ENCODE peak calls at places on chromosomes 12 and 14, in five cellular contexts. W, Y, A, L and C are unnamed samples.

GRCh38 chr12:45887544-45887943 is 102.8 kb downstream of the SCAF11 start:
- DNase-seq in W (no peak), L (no peak), A (no peak), Y (no peak), C (peak)

GRCh38 chr14:105343194-105343593 is 28.6 kb downstream of the PACS2 start:
- DNase-seq in W (no peak), A (no peak), Y (no peak), L (peak), C (no peak)

GRCh38 chr14:28412076-28412475 is 354.5 kb upstream of the FOXG1 start:
- DNase-seq in L (no peak), A (no peak), W (no peak), Y (no peak), C (no peak)

GRCh38 chr14:104688755-104689619 is at the start of gene INF2:
- DNase-seq in W (peak), A (peak), L (peak), Y (peak), C (peak)

GRCh38 chr14:94480809-94481208 is 4.8 kb upstream of the SERPINA9 start:
- DNase-seq in A (no peak), L (no peak), W (no peak), Y (no peak), C (no peak)

GRCh38 chr12:111462134-111462821 is 56.6 kb downstream of the SH2B3 start:
- DNase-seq in L (peak), Y (no peak), W (no peak), A (no peak), C (no peak)

GRCh38 chr14:104705340-104706047 is 16.1 kb downstream of the INF2 start:
- DNase-seq in A (no peak), Y (no peak), L (peak), W (no peak), C (peak)

GRCh38 chr12:57765698-57766463 is 997 bp downstream of the CYP27B1 start:
- DNase-seq in L (no peak), W (no peak), A (no peak), Y (no peak), C (no peak)

GRCh38 chr12:112370156-112370555 is 12.1 kb downstream of the HECTD4 start:
- DNase-seq in A (no peak), Y (no peak), L (peak), W (peak), C (no peak)

GRCh38 chr12:70443274-70443673 is 77.2 kb downstream of the KCNMB4 start:
- DNase-seq in L (no peak), Y (no peak), W (peak), A (no peak), C (no peak)

GRCh38 chr12:101738920-101739665 is at the start of gene SYCP3:
- DNase-seq in Y (no peak), W (no peak), A (no peak), L (no peak), C (no peak)

GRCh38 chr12:105992849-105993740 is 145.7 kb downstream of the NUAK1 start:
- DNase-seq in W (peak), Y (no peak), L (peak), A (no peak), C (peak)

GRCh38 chr14:54211562-54212308 is 185.1 kb upstream of the CDKN3 start:
- DNase-seq in W (peak), A (no peak), L (peak), Y (no peak), C (peak)

GRCh38 chr12:67663121-67663520 is 14.6 kb downstream of the DYRK2 start:
- DNase-seq in Y (no peak), L (peak), W (peak), A (no peak), C (no peak)

GRCh38 chr12:127642208-127642607 is 624.8 kb upstream of the TMEM132C start:
- DNase-seq in A (no peak), L (no peak), Y (no peak), W (no peak), C (peak)

GRCh38 chr14:73714656-73715081 is 485 bp upstream of the PNMA1 start:
- DNase-seq in Y (no peak), L (peak), W (no peak), A (no peak), C (no peak)

GRCh38 chr12:112408621-112409020 is 784 bp downstream of the RPL6 start:
- DNase-seq in W (peak), Y (no peak), A (no peak), L (no peak), C (no peak)

GRCh38 chr14:61527325-61528100 is 167.8 kb upstream of the HIF1A start:
- DNase-seq in L (peak), A (no peak), Y (no peak), W (peak), C (peak)

GRCh38 chr12:78584695-78585094 is 279.9 kb upstream of the SYT1 start:
- DNase-seq in A (peak), W (peak), Y (no peak), L (peak), C (peak)

GRCh38 chr12:68406134-68406576 is 74.0 kb upstream of the MDM1 start:
- DNase-seq in Y (no peak), A (peak), W (peak), L (peak), C (peak)

GRCh38 chr12:102429755-102430154 is 50.6 kb downstream of the IGF1 start:
- DNase-seq in Y (no peak), L (no peak), A (no peak), W (no peak), C (no peak)

GRCh38 chr12:101045486-101046474 is 164.3 kb downstream of the SLC5A8 start:
- DNase-seq in Y (no peak), L (peak), W (no peak), A (no peak), C (no peak)

GRCh38 chr14:52553002-52553670 is 500 bp downstream of the GPR137C start:
- DNase-seq in W (peak), Y (no peak), A (peak), L (no peak), C (peak)

GRCh38 chr14:29741909-29742401 is 185.7 kb downstream of the PRKD1 start:
- DNase-seq in L (peak), A (no peak), W (peak), Y (no peak), C (no peak)

GRCh38 chr12:106211973-106212372 is 35.8 kb downstream of the CKAP4 start:
- DNase-seq in L (no peak), W (no peak), Y (no peak), A (no peak), C (no peak)

GRCh38 chr14:90344920-90345557 is 13.3 kb upstream of the NRDE2 start:
- DNase-seq in W (no peak), A (no peak), Y (no peak), L (peak), C (no peak)

GRCh38 chr12:810635-811415 is 58.4 kb downstream of the WNK1 start:
- DNase-seq in L (peak), W (no peak), Y (no peak), A (no peak), C (no peak)

GRCh38 chr12:2613674-2614073 is 181.1 kb upstream of the FKBP4 start:
- DNase-seq in L (peak), Y (no peak), A (no peak), W (peak), C (no peak)

GRCh38 chr14:105481886-105482454 is 4.7 kb upstream of the CRIP1 start:
- DNase-seq in L (peak), A (peak), Y (no peak), W (peak), C (peak)

GRCh38 chr12:57049890-57050289 is at the start of gene MYO1A:
- DNase-seq in A (no peak), L (peak), Y (peak), W (peak), C (peak)

GRCh38 chr12:68612245-68612644 is 1.5 kb downstream of the RAP1B start:
- DNase-seq in A (no peak), L (peak), Y (no peak), W (peak), C (no peak)

GRCh38 chr12:62194616-62195015 is 65.6 kb upstream of the USP15 start:
- DNase-seq in A (no peak), L (no peak), Y (no peak), W (no peak), C (no peak)

GRCh38 chr12:131092911-131093901 is 139.5 kb downstream of the ADGRD1 start:
- DNase-seq in A (no peak), W (no peak), Y (no peak), L (no peak), C (no peak)

GRCh38 chr12:29818925-29819324 is 35.2 kb upstream of the TMTC1 start:
- DNase-seq in Y (no peak), W (no peak), A (no peak), L (no peak), C (no peak)

GRCh38 chr14:90796319-90796718 is 19.9 kb downstream of the TTC7B start:
- DNase-seq in Y (no peak), A (no peak), W (no peak), L (no peak), C (no peak)

GRCh38 chr12:67710582-67710981 is 62.0 kb downstream of the DYRK2 start:
- DNase-seq in Y (no peak), W (peak), A (no peak), L (peak), C (no peak)

DNA sequence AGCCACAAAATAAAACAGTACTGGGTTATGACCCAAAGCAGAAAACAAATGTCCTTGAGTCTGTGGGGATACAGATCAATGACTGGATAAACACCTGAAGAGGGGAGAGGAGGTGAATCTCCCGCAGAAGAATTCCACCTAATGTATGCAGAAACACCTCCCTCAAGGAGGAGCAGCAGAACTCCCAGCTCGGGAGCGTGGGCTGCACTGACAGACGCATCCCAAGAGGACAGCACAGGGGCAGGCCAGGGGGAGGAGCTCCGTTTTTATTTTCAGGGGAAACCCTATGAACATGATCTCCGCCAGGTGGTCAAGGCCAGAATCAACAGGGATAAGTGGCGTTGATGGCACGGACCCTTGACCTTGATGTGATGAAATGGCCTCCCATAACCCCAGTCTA is 41.8 kb upstream of the PPP2R5C start:
- DNase-seq in A (no peak), W (no peak), Y (no peak), L (no peak), C (peak)
- H2BK5ac ChIP-seq in A (no peak), W (no peak), Y (no peak), L (no peak), C (no peak)

GRCh38 chr12:6384499-6385436 is 806 bp downstream of the LTBR start:
- DNase-seq in L (no peak), A (no peak), Y (no peak), W (no peak), C (no peak)

GRCh38 chr12:6386038-6386437 is 2.1 kb downstream of the LTBR start:
- DNase-seq in A (no peak), Y (no peak), W (no peak), L (no peak), C (no peak)

GRCh38 chr12:6386522-6386921 is 2.6 kb downstream of the LTBR start:
- DNase-seq in A (no peak), W (peak), Y (no peak), L (no peak), C (no peak)

GRCh38 chr12:6382371-6382770 is 1.6 kb upstream of the LTBR start:
- DNase-seq in Y (no peak), W (no peak), L (no peak), A (no peak), C (no peak)

GRCh38 chr12:6383572-6384498 is at the start of gene LTBR:
- DNase-seq in W (peak), A (peak), Y (no peak), L (peak), C (peak)
- H2BK5ac ChIP-seq in W (no peak), A (peak), Y (peak), L (peak), C (peak)

DNA sequence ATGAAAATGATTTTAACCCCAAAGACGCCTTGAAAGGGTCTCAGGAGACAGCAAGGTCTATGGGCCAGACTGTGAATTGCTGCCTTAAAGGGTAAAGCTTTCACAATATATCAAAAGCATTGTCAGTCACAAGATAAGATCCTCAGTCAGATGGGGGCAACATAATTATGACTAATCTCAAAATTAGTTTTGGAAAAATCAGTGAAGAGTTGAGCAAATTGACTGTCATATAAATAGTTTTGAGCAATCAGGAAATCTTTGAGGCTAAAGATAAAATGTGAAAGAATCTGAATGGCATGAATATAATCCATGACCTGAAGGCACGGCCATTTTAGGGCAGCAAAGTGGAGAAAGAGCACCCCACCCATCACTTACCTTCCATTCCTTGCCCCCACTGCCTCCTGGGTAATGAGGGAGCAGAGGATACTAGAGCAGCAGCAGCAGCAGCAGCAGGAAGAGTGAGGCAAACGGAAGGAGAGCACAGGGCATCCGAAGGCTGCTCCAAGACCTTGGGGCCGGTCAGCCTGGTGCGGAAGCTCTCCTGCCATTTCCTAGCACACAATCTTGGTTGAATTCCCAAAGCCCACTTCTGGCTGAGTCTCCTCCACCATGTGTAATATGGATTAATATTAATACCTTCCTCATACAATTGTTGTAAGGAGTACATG is 7.0 kb downstream of the STON2 start:
- DNase-seq in A (no peak), Y (no peak), W (no peak), L (no peak), C (peak)
- H2BK5ac ChIP-seq in A (no peak), Y (no peak), W (no peak), L (no peak), C (no peak)

GRCh38 chr12:115227137-115227615 is 543.2 kb upstream of the TBX3 start:
- DNase-seq in L (peak), Y (no peak), W (peak), A (no peak), C (peak)

GRCh38 chr12:115222220-115222619 is 538.2 kb upstream of the TBX3 start:
- DNase-seq in A (no peak), Y (no peak), L (no peak), W (no peak), C (peak)

GRCh38 chr12:115225845-115226244 is 541.9 kb upstream of the TBX3 start:
- DNase-seq in W (no peak), A (no peak), L (no peak), Y (no peak), C (no peak)

GRCh38 chr12:115224031-115224430 is 540.1 kb upstream of the TBX3 start:
- DNase-seq in A (no peak), Y (peak), L (no peak), W (no peak), C (no peak)

GRCh38 chr12:115223322-115223721 is 539.3 kb upstream of the TBX3 start:
- DNase-seq in W (peak), A (no peak), L (peak), Y (no peak), C (no peak)
- H2BK5ac ChIP-seq in W (no peak), A (no peak), L (no peak), Y (no peak), C (no peak)

GRCh38 chr12:125171267-125171666 is 106.0 kb downstream of the AACS start:
- DNase-seq in Y (no peak), W (no peak), A (no peak), L (no peak), C (no peak)
- H2BK5ac ChIP-seq in Y (no peak), W (no peak), A (no peak), L (no peak), C (no peak)

GRCh38 chr12:13099910-13100609 is 3.4 kb downstream of the GSG1 start:
- DNase-seq in A (no peak), L (no peak), Y (no peak), W (peak), C (no peak)
- H2BK5ac ChIP-seq in A (peak), L (peak), Y (no peak), W (no peak), C (no peak)

GRCh38 chr14:64438181-64438839 is 27.0 kb upstream of the AKAP5 start:
- DNase-seq in L (peak), A (no peak), Y (no peak), W (peak), C (peak)
- H2BK5ac ChIP-seq in L (peak), A (no peak), Y (no peak), W (peak), C (no peak)

DNA sequence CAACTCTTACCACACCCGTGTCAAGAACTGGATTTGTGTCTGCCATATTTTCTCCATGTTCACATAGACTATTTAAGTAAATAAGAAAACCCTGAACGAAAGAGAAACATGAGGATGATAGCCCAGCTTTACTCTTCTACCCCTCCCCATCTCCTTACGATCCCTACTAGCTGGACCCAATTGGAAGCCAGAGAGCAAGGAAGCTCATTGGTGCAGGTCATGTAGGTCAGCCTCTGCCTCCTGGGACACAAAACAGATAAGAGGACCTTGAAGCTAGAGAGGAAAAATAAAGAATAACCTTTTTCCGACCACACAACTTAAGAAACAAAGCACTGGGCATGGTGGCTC is 124.6 kb upstream of the ATF7IP start:
- DNase-seq in L (no peak), Y (no peak), W (no peak), A (no peak), C (peak)
- H2BK5ac ChIP-seq in L (no peak), Y (no peak), W (no peak), A (peak), C (peak)